ENCODE peak calls at places on chromosome 18, in ten cellular contexts. E is AG08396, Y is uterus, V is NAMALWA, N is mesenteric fat pad, C is amniotic stem cell, J is A549, G is AG04450, A is activated T-cell treated with anti-CD3 and anti-CD28 coated beads for 1 hour, F is colonic mucosa. U is an unnamed sample.

GRCh38 chr18:62109676-62110075 is 77.2 kb downstream of the PIGN start:
- DNase-seq in E (no peak), Y (no peak), V (no peak), N (no peak), C (no peak), J (no peak), G (no peak), A (no peak), F (no peak), U (no peak)

GRCh38 chr18:21897811-21898210 is 157.2 kb downstream of the MIB1 start:
- DNase-seq in E (peak), Y (peak), V (peak), N (no peak), C (no peak), J (peak), G (no peak), A (no peak), F (peak), U (peak)

GRCh38 chr18:47915229-47915628 is 15.2 kb downstream of the SMAD2 start:
- DNase-seq in E (no peak), Y (no peak), V (no peak), N (no peak), C (no peak), J (no peak), G (no peak), A (no peak), F (no peak), U (no peak)

GRCh38 chr18:59631583-59632181 is 65.5 kb downstream of the CCBE1 start:
- DNase-seq in E (peak), Y (no peak), V (peak), N (no peak), C (no peak), J (peak), G (no peak), A (no peak), F (no peak), U (no peak)

GRCh38 chr18:36759167-36759776 is 69.5 kb downstream of the TPGS2 start:
- DNase-seq in E (no peak), Y (no peak), V (no peak), N (no peak), C (no peak), J (no peak), G (no peak), A (no peak), F (no peak), U (no peak)

GRCh38 chr18:49833804-49834203 is 20.5 kb upstream of the ACAA2 start:
- DNase-seq in E (no peak), Y (no peak), V (no peak), N (no peak), C (no peak), J (no peak), G (no peak), A (no peak), F (no peak), U (no peak)

GRCh38 chr18:35489913-35490490 is 7.8 kb downstream of the INO80C start:
- DNase-seq in E (no peak), Y (no peak), V (no peak), N (no peak), C (no peak), J (no peak), G (no peak), A (no peak), F (peak), U (no peak)

GRCh38 chr18:3450358-3451107 is 561 bp downstream of the TGIF1 start:
- DNase-seq in E (peak), Y (peak), V (peak), N (peak), C (no peak), J (no peak), G (no peak), A (peak), F (peak), U (no peak)

GRCh38 chr18:79740741-79741700 is 56.7 kb upstream of the KCNG2 start:
- DNase-seq in E (no peak), Y (no peak), V (no peak), N (peak), C (no peak), J (no peak), G (no peak), A (no peak), F (no peak), U (no peak)

GRCh38 chr18:45044787-45045186 is 364.1 kb downstream of the SETBP1 start:
- DNase-seq in E (no peak), Y (no peak), V (no peak), N (no peak), C (no peak), J (no peak), G (no peak), A (no peak), F (peak), U (no peak)

GRCh38 chr18:40413160-40413559 is 1541.9 kb upstream of the PIK3C3 start:
- DNase-seq in E (no peak), Y (no peak), V (peak), N (no peak), C (no peak), J (no peak), G (no peak), A (no peak), F (peak), U (peak)